ENCODE peak calls at places on chromosome 11, in five cellular contexts. F is fibroblast of lung, B is endodermal cell, A is mesenchymal stem cell, P is GM23248. D is an unnamed sample.

GRCh38 chr11:2186669-2187266 is 15.2 kb upstream of the TH start:
- DNase-seq in F (no peak), B (peak; percentile 82), A (peak; percentile 8), P (peak; percentile 66), D (peak; percentile 40)

GRCh38 chr11:33507967-33508366 is 192.7 kb downstream of the C11orf91 start:
- DNase-seq in F (peak; percentile 57), B (peak; percentile 50), A (peak; percentile 19), P (peak; percentile 59), D (peak; percentile 51)

GRCh38 chr11:1498262-1498661 is 11.7 kb upstream of the MOB2 start:
- DNase-seq in F (no peak), B (no peak), A (no peak), P (no peak), D (no peak)

GRCh38 chr11:44915621-44916020 is 35.1 kb downstream of the TP53I11 start:
- DNase-seq in F (no peak), B (no peak), A (no peak), P (no peak), D (no peak)

GRCh38 chr11:14642873-14643696 is 519 bp upstream of the PDE3B start:
- DNase-seq in F (no peak), B (peak; percentile 44), A (no peak), P (no peak), D (no peak)

GRCh38 chr11:64875369-64876225 is 2.8 kb downstream of the EHD1 start:
- DNase-seq in F (no peak), B (no peak), A (no peak), P (peak; percentile 40), D (no peak)

GRCh38 chr11:21582791-21583190 is 610.1 kb upstream of the ANO5 start:
- DNase-seq in F (no peak), B (no peak), A (no peak), P (no peak), D (no peak)

GRCh38 chr11:108286369-108286768 is 63.5 kb downstream of the ATM start:
- DNase-seq in F (no peak), B (no peak), A (no peak), P (no peak), D (no peak)

GRCh38 chr11:26558191-26558590 is 13.9 kb downstream of the MUC15 start:
- DNase-seq in F (no peak), B (no peak), A (no peak), P (no peak), D (no peak)

GRCh38 chr11:68990995-68991780 is 10.4 kb upstream of the MRGPRD start:
- DNase-seq in F (no peak), B (peak; percentile 35), A (no peak), P (no peak), D (no peak)

GRCh38 chr11:116525961-116526495 is 246.8 kb downstream of the BUD13 start:
- DNase-seq in F (no peak), B (peak; percentile 41), A (no peak), P (no peak), D (no peak)

GRCh38 chr11:81673001-81673400 is 1060.7 kb downstream of the FAM181B start:
- DNase-seq in F (peak; percentile 54), B (no peak), A (peak; percentile 39), P (peak; percentile 12), D (no peak)

GRCh38 chr11:81674211-81674610 is 1059.5 kb downstream of the FAM181B start:
- DNase-seq in F (no peak), B (no peak), A (no peak), P (no peak), D (no peak)

GRCh38 chr11:81669944-81670526 is 1063.6 kb downstream of the FAM181B start:
- DNase-seq in F (peak; percentile 7), B (no peak), A (no peak), P (no peak), D (no peak)
- H3K4me1 ChIP-seq in F (no peaks in the 10 kb centered on the region), B (no peaks in the 10 kb centered on the region), A (no peaks in the 10 kb centered on the region), P (no peaks in the 10 kb centered on the region), D (no peaks in the 10 kb centered on the region)

GRCh38 chr11:112057170-112057569 is 16.6 kb downstream of the PIH1D2 start:
- DNase-seq in F (no peak), B (no peak), A (no peak), P (no peak), D (no peak)
- H3K36me3 ChIP-seq in F (peaks cover 4% of the 10 kb centered on the region), B (peaks cover 80% of the 10 kb centered on the region), A (peaks cover 84% of the 10 kb centered on the region), P (peaks cover 24% of the 10 kb centered on the region), D (peaks cover 94% of the 10 kb centered on the region)

GRCh38 chr11:440065-441042 is 1.5 kb downstream of the ANO9 start:
- DNase-seq in F (peak; percentile 13), B (no peak), A (no peak), P (peak; percentile 34), D (no peak)

GRCh38 chr11:441043-441417 is 781 bp downstream of the ANO9 start:
- DNase-seq in F (no peak), B (no peak), A (no peak), P (no peak), D (no peak)

GRCh38 chr11:443542-444199 is 1.9 kb upstream of the ANO9 start:
- DNase-seq in F (peak; percentile 30), B (no peak), A (peak; percentile 18), P (peak; percentile 76), D (no peak)

GRCh38 chr11:442611-443081 is 835 bp upstream of the ANO9 start:
- DNase-seq in F (no peak), B (no peak), A (no peak), P (no peak), D (no peak)

GRCh38 chr11:441418-442274 is at the start of gene ANO9:
- DNase-seq in F (no peak), B (peak; percentile 84), A (peak; percentile 53), P (no peak), D (no peak)
- H3K9ac ChIP-seq in F (no peak within 1 kb of the TSS), B (no peak within 1 kb of the TSS), A (no peak within 1 kb of the TSS), P (no peak within 1 kb of the TSS), D (no peak within 1 kb of the TSS)

DNA sequence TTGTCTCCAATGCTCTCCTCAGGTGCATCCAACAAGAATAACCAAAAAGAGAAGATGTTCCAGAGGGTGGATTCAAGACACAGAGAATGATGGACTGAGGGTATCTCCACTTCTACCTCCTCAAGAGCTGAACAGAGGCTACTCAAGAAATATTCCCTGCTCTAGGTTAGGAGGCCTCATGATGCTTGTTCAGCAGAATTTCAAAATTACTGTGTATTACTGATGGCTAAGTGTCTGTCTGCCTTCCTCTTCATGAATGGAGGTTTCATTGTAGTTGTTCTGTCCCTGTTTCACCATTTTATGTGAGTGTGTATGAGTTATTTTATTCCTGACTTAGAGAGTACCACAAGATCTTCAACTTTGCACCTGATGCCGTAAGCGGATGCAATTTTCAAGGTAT is 76.8 kb downstream of the JRKL start:
- DNase-seq in F (no peak), B (no peak), A (no peak), P (no peak), D (no peak)
- H3K4me1 ChIP-seq in F (no peaks in the 10 kb centered on the region), B (no peaks in the 10 kb centered on the region), A (no peaks in the 10 kb centered on the region), P (no peaks in the 10 kb centered on the region), D (peaks cover 5% of the 10 kb centered on the region)

GRCh38 chr11:67136156-67136555 is 17.1 kb downstream of the KDM2A start:
- DNase-seq in F (no peak), B (no peak), A (peak; percentile 38), P (no peak), D (no peak)

GRCh38 chr11:67138922-67139321 is 19.9 kb downstream of the KDM2A start:
- DNase-seq in F (no peak), B (no peak), A (no peak), P (no peak), D (no peak)
- H3K36me3 ChIP-seq in F (peaks cover 6% of the 10 kb centered on the region), B (peaks cover 75% of the 10 kb centered on the region), A (peaks cover 78% of the 10 kb centered on the region), P (peaks cover 37% of the 10 kb centered on the region), D (peaks cover 57% of the 10 kb centered on the region)

GRCh38 chr11:36316049-36316448 is 20.0 kb downstream of the PRR5L start:
- DNase-seq in F (no peak), B (no peak), A (no peak), P (no peak), D (no peak)

GRCh38 chr11:36311926-36312592 is 16.0 kb downstream of the PRR5L start:
- DNase-seq in F (no peak), B (no peak), A (no peak), P (peak; percentile 12), D (no peak)

GRCh38 chr11:36312593-36312990 is 16.5 kb downstream of the PRR5L start:
- DNase-seq in F (peak; percentile 94), B (no peak), A (peak; percentile 88), P (peak; percentile 43), D (peak; percentile 19)

GRCh38 chr11:36313750-36314500 is 17.8 kb downstream of the PRR5L start:
- DNase-seq in F (no peak), B (no peak), A (no peak), P (no peak), D (no peak)

DNA sequence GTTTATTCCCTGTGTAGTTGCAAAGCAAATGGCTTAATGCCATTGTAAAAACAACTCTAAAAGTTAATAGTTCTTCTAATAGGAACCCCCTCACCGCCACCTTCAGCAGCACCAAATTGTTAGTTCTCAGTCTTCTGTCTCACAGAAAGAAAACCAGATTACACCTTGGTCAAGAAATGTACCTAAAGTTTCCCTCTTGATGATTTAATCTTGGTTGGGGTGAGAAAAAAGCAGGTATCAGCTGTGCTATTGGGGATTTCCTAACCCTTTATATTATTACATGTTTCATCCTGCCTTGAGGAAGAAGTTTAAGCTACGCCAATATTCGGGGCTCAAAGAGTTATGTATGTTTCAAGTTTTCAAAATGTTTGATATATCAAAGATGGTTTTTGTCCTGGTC is 17.0 kb downstream of the PRR5L start:
- DNase-seq in F (no peak), B (no peak), A (no peak), P (no peak), D (no peak)
- H3K9ac ChIP-seq in F (no peak overlapping the region), B (no peak overlapping the region), A (no peak overlapping the region), P (no peak overlapping the region), D (no peak overlapping the region)